ENCODE peak calls at places on chromosomes 3 and 15, in five cellular contexts. S is keratinocyte; R is C1 segment of cervical spinal cord; X is activated CD8-positive, alpha-beta T cell treated with anti-CD3 and anti-CD28 coated beads for 36 hours; E is ovary. P is an unnamed sample.
A peak's percentile ranks its signal among the peaks of the same experiment; 100 is the strongest.

GRCh38 chr3:189121088-189121487 is 50.7 kb upstream of the TPRG1 start:
- DNase-seq in X (no peak), R (no peak), S (no peak), E (no peak), P (no peak)

GRCh38 chr3:49119036-49119435 is 1.6 kb downstream of the USP19 start:
- DNase-seq in R (no peak), X (no peak), E (peak; percentile 80), S (no peak), P (no peak)

GRCh38 chr3:107598926-107599754 is 76.4 kb downstream of the BBX start:
- DNase-seq in S (no peak), X (peak; percentile 68), E (no peak), R (peak; percentile 60), P (peak; percentile 85)

GRCh38 chr3:45244356-45244755 is 18.3 kb upstream of the TMEM158 start:
- DNase-seq in R (no peak), S (no peak), X (no peak), E (no peak), P (no peak)

GRCh38 chr3:16301490-16301889 is 36.5 kb downstream of the OXNAD1 start:
- DNase-seq in X (peak; percentile 71), R (no peak), S (no peak), E (no peak), P (no peak)

GRCh38 chr15:41106947-41107346 is 9.1 kb downstream of the INO80 start:
- DNase-seq in S (no peak), X (no peak), E (no peak), R (no peak), P (no peak)

GRCh38 chr3:29410660-29411405 is 130.0 kb downstream of the RBMS3 start:
- DNase-seq in R (no peak), X (no peak), S (no peak), E (no peak), P (no peak)

GRCh38 chr3:156382458-156383346 is 172.2 kb downstream of the SSR3 start:
- DNase-seq in X (peak; percentile 34), R (no peak), E (no peak), S (peak; percentile 1), P (peak; percentile 49)

GRCh38 chr15:99170476-99171065 is 65.7 kb downstream of the SYNM start:
- DNase-seq in E (no peak), R (no peak), S (no peak), X (no peak), P (no peak)

GRCh38 chr3:190424478-190425439 is 24.9 kb downstream of the TMEM207 start:
- DNase-seq in S (peak; percentile 26), E (peak; percentile 75), R (peak; percentile 9), X (peak; percentile 66), P (peak; percentile 88)

GRCh38 chr3:100106094-100106493 is 8.2 kb downstream of the FILIP1L start:
- DNase-seq in E (no peak), S (peak; percentile 25), X (no peak), R (no peak), P (peak; percentile 16)

GRCh38 chr15:66164788-66165187 is 88.8 kb downstream of the MEGF11 start:
- DNase-seq in S (no peak), X (no peak), R (no peak), E (no peak), P (no peak)

GRCh38 chr3:38837358-38837757 is 21.3 kb upstream of the SCN10A start:
- DNase-seq in X (no peak), E (no peak), R (no peak), S (no peak), P (no peak)

GRCh38 chr3:173502983-173503568 is 105.5 kb downstream of the NLGN1 start:
- DNase-seq in E (no peak), S (no peak), R (no peak), X (no peak), P (peak; percentile 32)

GRCh38 chr15:60223161-60223560 is 174.6 kb downstream of the ANXA2 start:
- DNase-seq in E (no peak), S (no peak), R (peak; percentile 1), X (no peak), P (peak; percentile 65)

GRCh38 chr15:82298520-82298919 is 35.9 kb downstream of the SAXO2 start:
- DNase-seq in S (no peak), E (no peak), R (no peak), X (peak; percentile 77), P (no peak)

GRCh38 chr3:185807455-185808068 is 17.3 kb downstream of the IGF2BP2 start:
- DNase-seq in R (no peak), E (no peak), S (peak; percentile 84), X (no peak), P (no peak)

P was measured in NCI-H146.